ENCODE peak calls at places on chromosome 19, in four cellular contexts. One of them, this sample, is unnamed.
A peak's percentile ranks its signal among the peaks of the same experiment; 100 is the strongest.

GRCh38 chr19:5126498-5127223 is 157.7 kb downstream of the KDM4B start:
- DNase-seq in left cardiac atrium: no peak
- DNase-seq in mesothelial cell of epicardium: no peak
- DNase-seq in renal cortical epithelial cell: no peak
- DNase-seq in this sample: no peak

GRCh38 chr19:20259615-20260014 is 92.6 kb downstream of the ZNF486 start:
- DNase-seq in renal cortical epithelial cell: no peak
- DNase-seq in left cardiac atrium: no peak
- DNase-seq in mesothelial cell of epicardium: no peak
- DNase-seq in this sample: no peak

GRCh38 chr19:53254451-53255341 is at the start of gene ZNF677:
- DNase-seq in mesothelial cell of epicardium: peak; percentile 61
- DNase-seq in left cardiac atrium: peak; percentile 96
- DNase-seq in renal cortical epithelial cell: peak; percentile 57
- DNase-seq in this sample: peak; percentile 77

GRCh38 chr19:37966211-37967072 is 59.4 kb downstream of the SIPA1L3 start:
- DNase-seq in left cardiac atrium: no peak
- DNase-seq in renal cortical epithelial cell: no peak
- DNase-seq in mesothelial cell of epicardium: no peak
- DNase-seq in this sample: no peak

GRCh38 chr19:47471733-47472457 is at the start of gene SLC8A2:
- DNase-seq in left cardiac atrium: peak; percentile 67
- DNase-seq in mesothelial cell of epicardium: peak; percentile 88
- DNase-seq in renal cortical epithelial cell: peak; percentile 25
- DNase-seq in this sample: peak; percentile 77

GRCh38 chr19:611506-611869 is 21.8 kb downstream of the HCN2 start:
- DNase-seq in left cardiac atrium: no peak
- DNase-seq in renal cortical epithelial cell: peak; percentile 95
- DNase-seq in mesothelial cell of epicardium: no peak
- DNase-seq in this sample: no peak

GRCh38 chr19:2048959-2049740 is 1.9 kb downstream of the MKNK2 start:
- DNase-seq in mesothelial cell of epicardium: no peak
- DNase-seq in left cardiac atrium: peak; percentile 48
- DNase-seq in renal cortical epithelial cell: peak; percentile 34
- DNase-seq in this sample: no peak

GRCh38 chr19:13154911-13155471 is 4.8 kb downstream of the IER2 start:
- DNase-seq in left cardiac atrium: peak; percentile 77
- DNase-seq in mesothelial cell of epicardium: peak; percentile 86
- DNase-seq in renal cortical epithelial cell: no peak
- DNase-seq in this sample: peak; percentile 93

GRCh38 chr19:51460164-51460992 is 2.1 kb upstream of the SIGLEC8 start:
- DNase-seq in mesothelial cell of epicardium: no peak
- DNase-seq in renal cortical epithelial cell: no peak
- DNase-seq in left cardiac atrium: no peak
- DNase-seq in this sample: no peak

GRCh38 chr19:38691938-38692457 is 44.5 kb downstream of the ACTN4 start:
- DNase-seq in renal cortical epithelial cell: peak; percentile 94
- DNase-seq in left cardiac atrium: peak; percentile 73
- DNase-seq in mesothelial cell of epicardium: no peak
- DNase-seq in this sample: no peak

GRCh38 chr19:48348039-48348438 is 15.7 kb downstream of the TMEM143 start:
- DNase-seq in mesothelial cell of epicardium: no peak
- DNase-seq in renal cortical epithelial cell: no peak
- DNase-seq in left cardiac atrium: no peak
- DNase-seq in this sample: no peak

GRCh38 chr19:17865364-17866311 is 5.9 kb downstream of the RPL18A start:
- DNase-seq in mesothelial cell of epicardium: no peak
- DNase-seq in renal cortical epithelial cell: peak; percentile 19
- DNase-seq in left cardiac atrium: no peak
- DNase-seq in this sample: no peak

GRCh38 chr19:5703819-5704818 is 14.0 kb downstream of the RPL36 start:
- DNase-seq in mesothelial cell of epicardium: no peak
- DNase-seq in renal cortical epithelial cell: no peak
- DNase-seq in left cardiac atrium: no peak
- DNase-seq in this sample: no peak

GRCh38 chr19:43672061-43672679 is 2.2 kb upstream of the PLAUR start:
- DNase-seq in renal cortical epithelial cell: no peak
- DNase-seq in mesothelial cell of epicardium: no peak
- DNase-seq in left cardiac atrium: no peak
- DNase-seq in this sample: no peak

GRCh38 chr19:51002542-51003311 is 1.3 kb upstream of the KLK8 start:
- DNase-seq in left cardiac atrium: peak; percentile 37
- DNase-seq in mesothelial cell of epicardium: no peak
- DNase-seq in renal cortical epithelial cell: peak; percentile 7
- DNase-seq in this sample: no peak

GRCh38 chr19:13881231-13881691 is 4.3 kb downstream of the NANOS3 start:
- DNase-seq in mesothelial cell of epicardium: no peak
- DNase-seq in renal cortical epithelial cell: no peak
- DNase-seq in left cardiac atrium: no peak
- DNase-seq in this sample: no peak